ENCODE peak calls at places on chromosomes 11 and 22, in five cellular contexts. Y, J, H, C and Q are unnamed samples.

GRCh38 chr11:74820763-74821162 is 72.1 kb downstream of the RNF169 start:
- DNase-seq in Y (no peak), J (peak; percentile 82), H (no peak), C (no peak), Q (no peak)

GRCh38 chr22:41382610-41383009 is 868 bp downstream of the TEF start:
- DNase-seq in Y (no peak), J (no peak), H (no peak), C (no peak), Q (no peak)

GRCh38 chr11:120547871-120548681 is 36.5 kb downstream of the GRIK4 start:
- DNase-seq in Y (no peak), J (peak; percentile 98), H (peak; percentile 89), C (peak; percentile 98), Q (no peak)

GRCh38 chr11:34354782-34355181 is 3.0 kb downstream of the ABTB2 start:
- DNase-seq in Y (no peak), J (no peak), H (no peak), C (no peak), Q (no peak)

GRCh38 chr22:31104869-31105268 is 2.5 kb downstream of the SELENOM start:
- DNase-seq in Y (peak; percentile 44), J (no peak), H (no peak), C (no peak), Q (no peak)

GRCh38 chr11:970319-970871 is 44.7 kb downstream of the AP2A2 start:
- DNase-seq in Y (no peak), J (no peak), H (no peak), C (no peak), Q (no peak)

GRCh38 chr11:16584569-16584968 is 153.9 kb upstream of the C11orf58 start:
- DNase-seq in Y (no peak), J (no peak), H (no peak), C (no peak), Q (no peak)

GRCh38 chr11:67545280-67545679 is 22.0 kb upstream of the CABP2 start:
- DNase-seq in Y (no peak), J (no peak), H (peak; percentile 56), C (peak; percentile 17), Q (no peak)

GRCh38 chr11:128582496-128583366 is 4.6 kb downstream of the ETS1 start:
- DNase-seq in Y (no peak), J (peak; percentile 91), H (no peak), C (peak; percentile 47), Q (no peak)

GRCh38 chr22:24726848-24727217 is 47.7 kb downstream of the PIWIL3 start:
- DNase-seq in Y (no peak), J (no peak), H (no peak), C (no peak), Q (no peak)

GRCh38 chr11:17605736-17606135 is 58.7 kb downstream of the OTOG start:
- DNase-seq in Y (no peak), J (no peak), H (no peak), C (no peak), Q (peak; percentile 60)

GRCh38 chr11:27437824-27438594 is 34.6 kb downstream of the LGR4 start:
- DNase-seq in Y (no peak), J (no peak), H (no peak), C (no peak), Q (no peak)

GRCh38 chr11:57424802-57425564 is 1.9 kb downstream of the SLC43A3 start:
- DNase-seq in Y (peak; percentile 60), J (peak; percentile 83), H (peak; percentile 61), C (peak; percentile 47), Q (no peak)

GRCh38 chr11:17707833-17708232 is 11.5 kb upstream of the MYOD1 start:
- DNase-seq in Y (no peak), J (no peak), H (no peak), C (no peak), Q (no peak)

GRCh38 chr11:6438979-6439571 is 1.7 kb downstream of the HPX start:
- DNase-seq in Y (no peak), J (peak; percentile 37), H (no peak), C (peak; percentile 73), Q (no peak)

GRCh38 chr11:73252577-73253191 is 19.5 kb upstream of the P2RY6 start:
- DNase-seq in Y (no peak), J (no peak), H (no peak), C (no peak), Q (no peak)
- TF ChIP-seq CTCF in Y (no peak), J (no peak), H (peak; percentile 26), C (no peak), Q (peak; percentile 55)

DNA sequence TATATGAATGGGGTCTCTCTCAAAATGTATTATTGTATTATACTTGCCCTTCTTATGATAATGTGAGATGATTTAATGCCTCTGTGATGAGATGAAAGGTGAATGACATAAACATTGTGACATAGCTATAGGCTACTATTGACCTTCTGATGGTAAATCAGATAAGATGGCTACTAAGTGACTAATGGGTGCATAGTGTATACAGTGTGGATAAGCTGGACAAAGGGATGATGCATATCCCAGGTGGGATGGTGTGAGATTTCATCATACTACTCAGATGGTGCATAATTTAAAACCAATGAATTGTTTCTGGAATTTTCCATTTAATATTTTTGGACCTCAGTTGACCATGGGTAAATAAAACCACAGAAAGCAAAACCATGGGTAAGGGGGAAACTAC is 243.5 kb downstream of the SBF2 start:
- DNase-seq in Y (no peak), J (peak; percentile 29), H (no peak), C (no peak), Q (no peak)
- TF ChIP-seq CTCF in Y (no peak), J (no peak), H (no peak), C (no peak), Q (no peak)

GRCh38 chr11:39442177-39442576 is 2017.3 kb downstream of the LRRC4C start:
- DNase-seq in Y (peak; percentile 0), J (no peak), H (no peak), C (no peak), Q (no peak)
- TF ChIP-seq CTCF in Y (no peak), J (no peak), H (no peak), C (no peak), Q (no peak)

GRCh38 chr11:103488579-103488978 is 379.4 kb downstream of the DYNC2H1 start:
- DNase-seq in Y (no peak), J (no peak), H (no peak), C (no peak), Q (no peak)
- TF ChIP-seq CTCF in Y (no peak), J (no peak), H (no peak), C (no peak), Q (no peak)

DNA sequence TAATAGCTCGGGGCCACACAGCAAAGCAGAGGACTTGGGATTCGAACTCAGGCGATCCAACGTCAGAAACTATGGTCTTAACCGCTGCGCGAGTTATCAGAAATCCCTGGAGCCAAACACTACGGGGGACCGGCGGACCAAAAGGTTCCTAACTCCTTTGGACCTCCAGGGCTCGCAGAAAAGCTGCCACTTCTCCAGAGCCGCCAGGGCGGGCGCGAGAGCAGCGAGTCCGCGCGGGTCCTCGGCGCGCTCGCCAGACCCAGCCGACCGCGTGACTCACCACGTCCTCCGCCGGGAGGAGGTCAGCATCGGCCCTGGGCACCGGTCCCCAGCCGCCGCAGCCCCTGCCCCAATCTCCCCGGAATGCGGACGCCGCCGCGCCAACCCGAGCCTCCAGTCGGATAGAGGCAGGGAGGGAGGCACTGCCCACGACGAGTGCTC is 6.0 kb upstream of the ALX4 start:
- DNase-seq in Y (no peak), J (peak; percentile 22), H (no peak), C (peak; percentile 29), Q (no peak)
- TF ChIP-seq CTCF in Y (no peak), J (peak; percentile 15), H (peak; percentile 15), C (no peak), Q (no peak)

GRCh38 chr11:113555071-113555739 is 80.0 kb upstream of the DRD2 start:
- DNase-seq in Y (no peak), J (no peak), H (no peak), C (no peak), Q (no peak)

GRCh38 chr11:113553235-113553634 is 78.0 kb upstream of the DRD2 start:
- DNase-seq in Y (no peak), J (peak; percentile 52), H (no peak), C (no peak), Q (no peak)

GRCh38 chr11:113554531-113554930 is 79.3 kb upstream of the DRD2 start:
- DNase-seq in Y (no peak), J (no peak), H (no peak), C (no peak), Q (no peak)

GRCh38 chr11:113552271-113552670 is 77.1 kb upstream of the DRD2 start:
- DNase-seq in Y (no peak), J (no peak), H (no peak), C (no peak), Q (no peak)

DNA sequence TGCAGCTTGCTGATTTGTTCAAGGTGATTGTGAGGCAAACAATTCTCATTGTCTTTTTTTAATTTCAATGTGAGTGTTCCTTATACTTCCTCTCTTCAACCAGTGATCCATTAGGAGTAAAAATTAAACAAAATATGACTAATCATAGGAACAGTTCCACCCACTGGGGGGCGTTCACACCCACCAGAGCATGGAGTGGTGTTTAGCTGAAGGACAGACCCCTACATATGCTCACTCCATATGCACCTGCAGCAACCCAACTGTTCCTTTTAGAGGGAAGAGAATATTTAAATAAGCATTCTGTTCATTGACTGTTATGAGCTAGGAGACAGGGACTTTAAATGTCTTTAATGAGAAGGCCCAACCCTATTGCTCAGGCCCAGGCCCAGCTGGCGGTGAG is 78.7 kb upstream of the DRD2 start:
- DNase-seq in Y (no peak), J (no peak), H (no peak), C (no peak), Q (no peak)
- TF ChIP-seq CTCF in Y (no peak), J (no peak), H (no peak), C (no peak), Q (peak; percentile 56)